ENCODE peak calls at places on chromosomes 12 and 14, in five cellular contexts. One of them, this sample, is unnamed.

GRCh38 chr14:26286806-26287205 is 311.0 kb downstream of the NOVA1 start:
- DNase-seq in HCT116: no peak
- DNase-seq in WERI-Rb-1: no peak
- DNase-seq in pancreas: no peak
- DNase-seq in uterus: no peak
- DNase-seq in this sample: no peak

GRCh38 chr12:104345234-104346066 is 41.9 kb downstream of the EID3 start:
- DNase-seq in HCT116: no peak
- DNase-seq in WERI-Rb-1: no peak
- DNase-seq in pancreas: no peak
- DNase-seq in uterus: no peak
- DNase-seq in this sample: no peak

GRCh38 chr12:126899926-126900792 is 1366.8 kb upstream of the TMEM132C start:
- DNase-seq in HCT116: no peak
- DNase-seq in WERI-Rb-1: no peak
- DNase-seq in pancreas: no peak
- DNase-seq in uterus: no peak
- DNase-seq in this sample: no peak

GRCh38 chr12:32502693-32503510 is 103.5 kb downstream of the FGD4 start:
- DNase-seq in HCT116: no peak
- DNase-seq in WERI-Rb-1: no peak
- DNase-seq in pancreas: no peak
- DNase-seq in uterus: no peak
- DNase-seq in this sample: no peak

GRCh38 chr12:62191747-62192485 is 68.3 kb upstream of the USP15 start:
- DNase-seq in HCT116: no peak
- DNase-seq in WERI-Rb-1: peak; percentile 60
- DNase-seq in pancreas: peak; percentile 15
- DNase-seq in uterus: peak; percentile 13
- DNase-seq in this sample: no peak

GRCh38 chr12:111395557-111396187 is 10.1 kb upstream of the SH2B3 start:
- DNase-seq in HCT116: no peak
- DNase-seq in WERI-Rb-1: no peak
- DNase-seq in pancreas: no peak
- DNase-seq in uterus: no peak
- DNase-seq in this sample: no peak

GRCh38 chr12:27331299-27331926 is 1.2 kb upstream of the BMAL2 start:
- DNase-seq in HCT116: peak; percentile 66
- DNase-seq in WERI-Rb-1: no peak
- DNase-seq in pancreas: no peak
- DNase-seq in uterus: no peak
- DNase-seq in this sample: no peak

GRCh38 chr14:45251912-45252311 is 1.1 kb downstream of the MIS18BP1 start:
- DNase-seq in HCT116: no peak
- DNase-seq in WERI-Rb-1: no peak
- DNase-seq in pancreas: no peak
- DNase-seq in uterus: no peak
- DNase-seq in this sample: no peak

GRCh38 chr12:113179023-113179422 is 6.3 kb downstream of the DDX54 start:
- DNase-seq in HCT116: no peak
- DNase-seq in WERI-Rb-1: no peak
- DNase-seq in pancreas: no peak
- DNase-seq in uterus: no peak
- DNase-seq in this sample: no peak

GRCh38 chr12:13196302-13196921 is at the start of gene EMP1:
- DNase-seq in HCT116: peak; percentile 98
- DNase-seq in WERI-Rb-1: no peak
- DNase-seq in pancreas: peak; percentile 86
- DNase-seq in uterus: peak; percentile 96
- DNase-seq in this sample: peak; percentile 40

GRCh38 chr12:121442028-121442948 is 42.4 kb downstream of the RNF34 start:
- DNase-seq in HCT116: no peak
- DNase-seq in WERI-Rb-1: no peak
- DNase-seq in pancreas: no peak
- DNase-seq in uterus: no peak
- DNase-seq in this sample: no peak

GRCh38 chr14:22565391-22565945 is 23.6 kb downstream of the DAD1 start:
- DNase-seq in HCT116: no peak
- DNase-seq in WERI-Rb-1: no peak
- DNase-seq in pancreas: no peak
- DNase-seq in uterus: no peak
- DNase-seq in this sample: peak; percentile 42

GRCh38 chr14:80445605-80446004 is 234.3 kb upstream of the DIO2 start:
- DNase-seq in HCT116: no peak
- DNase-seq in WERI-Rb-1: no peak
- DNase-seq in pancreas: no peak
- DNase-seq in uterus: no peak
- DNase-seq in this sample: no peak

GRCh38 chr14:20539906-20540305 is 20.9 kb downstream of the RNASE9 start:
- DNase-seq in HCT116: no peak
- DNase-seq in WERI-Rb-1: no peak
- DNase-seq in pancreas: no peak
- DNase-seq in uterus: no peak
- DNase-seq in this sample: no peak

GRCh38 chr12:123106640-123107359 is 44.1 kb downstream of the PITPNM2 start:
- DNase-seq in HCT116: no peak
- DNase-seq in WERI-Rb-1: no peak
- DNase-seq in pancreas: no peak
- DNase-seq in uterus: no peak
- DNase-seq in this sample: peak; percentile 85

GRCh38 chr14:64970776-64971451 is 1.2 kb downstream of the RAB15 start:
- DNase-seq in HCT116: no peak
- DNase-seq in WERI-Rb-1: no peak
- DNase-seq in pancreas: no peak
- DNase-seq in uterus: no peak
- DNase-seq in this sample: no peak

GRCh38 chr12:46389130-46389616 is 16.6 kb upstream of the SLC38A2 start:
- DNase-seq in HCT116: no peak
- DNase-seq in WERI-Rb-1: no peak
- DNase-seq in pancreas: no peak
- DNase-seq in uterus: no peak
- DNase-seq in this sample: no peak

GRCh38 chr12:581321-581720 is 81.9 kb downstream of the NINJ2 start:
- DNase-seq in HCT116: no peak
- DNase-seq in WERI-Rb-1: no peak
- DNase-seq in pancreas: no peak
- DNase-seq in uterus: no peak
- DNase-seq in this sample: no peak

GRCh38 chr12:2475984-2476383 is 318.8 kb upstream of the FKBP4 start:
- DNase-seq in HCT116: no peak
- DNase-seq in WERI-Rb-1: peak; percentile 86
- DNase-seq in pancreas: no peak
- DNase-seq in uterus: no peak
- DNase-seq in this sample: no peak

GRCh38 chr14:22594156-22594716 is 3.9 kb upstream of the ABHD4 start:
- DNase-seq in HCT116: no peak
- DNase-seq in WERI-Rb-1: no peak
- DNase-seq in pancreas: no peak
- DNase-seq in uterus: no peak
- DNase-seq in this sample: no peak

GRCh38 chr14:73008501-73008900 is 18.4 kb downstream of the ZFYVE1 start:
- DNase-seq in HCT116: no peak
- DNase-seq in WERI-Rb-1: no peak
- DNase-seq in pancreas: no peak
- DNase-seq in uterus: no peak
- DNase-seq in this sample: no peak

GRCh38 chr12:110853856-110854255 is 7.1 kb downstream of the CCDC63 start:
- DNase-seq in HCT116: no peak
- DNase-seq in WERI-Rb-1: no peak
- DNase-seq in pancreas: no peak
- DNase-seq in uterus: no peak
- DNase-seq in this sample: no peak

GRCh38 chr12:106918746-106919145 is 37.0 kb upstream of the TMEM263 start:
- DNase-seq in HCT116: peak; percentile 6
- DNase-seq in WERI-Rb-1: peak; percentile 26
- DNase-seq in pancreas: no peak
- DNase-seq in uterus: no peak
- DNase-seq in this sample: no peak

GRCh38 chr12:12723681-12724420 is 6.7 kb downstream of the CDKN1B start:
- DNase-seq in HCT116: no peak
- DNase-seq in WERI-Rb-1: no peak
- DNase-seq in pancreas: peak; percentile 42
- DNase-seq in uterus: peak; percentile 53
- DNase-seq in this sample: peak; percentile 73

GRCh38 chr12:3218150-3218845 is 141.1 kb downstream of the TSPAN9 start:
- DNase-seq in HCT116: no peak
- DNase-seq in WERI-Rb-1: peak; percentile 57
- DNase-seq in pancreas: peak; percentile 40
- DNase-seq in uterus: peak; percentile 90
- DNase-seq in this sample: no peak

GRCh38 chr12:98645572-98646067 is 530 bp downstream of the APAF1 start:
- DNase-seq in HCT116: no peak
- DNase-seq in WERI-Rb-1: peak; percentile 27
- DNase-seq in pancreas: no peak
- DNase-seq in uterus: no peak
- DNase-seq in this sample: peak; percentile 61

GRCh38 chr12:14948672-14949071 is 10.3 kb upstream of the ERP27 start:
- DNase-seq in HCT116: no peak
- DNase-seq in WERI-Rb-1: no peak
- DNase-seq in pancreas: no peak
- DNase-seq in uterus: peak; percentile 56
- DNase-seq in this sample: peak; percentile 67

GRCh38 chr12:86837246-86837645 is 581.1 kb upstream of the MGAT4C start:
- DNase-seq in HCT116: no peak
- DNase-seq in WERI-Rb-1: no peak
- DNase-seq in pancreas: no peak
- DNase-seq in uterus: no peak
- DNase-seq in this sample: no peak

GRCh38 chr12:125018356-125018755 is 24.9 kb downstream of the BRI3BP start:
- DNase-seq in HCT116: no peak
- DNase-seq in WERI-Rb-1: no peak
- DNase-seq in pancreas: no peak
- DNase-seq in uterus: no peak
- DNase-seq in this sample: no peak

GRCh38 chr14:104220225-104221070 is 82.1 kb downstream of the KIF26A start:
- DNase-seq in HCT116: no peak
- DNase-seq in WERI-Rb-1: peak; percentile 87
- DNase-seq in pancreas: no peak
- DNase-seq in uterus: no peak
- DNase-seq in this sample: no peak

GRCh38 chr14:93107383-93107782 is 8.3 kb downstream of the ITPK1 start:
- DNase-seq in HCT116: no peak
- DNase-seq in WERI-Rb-1: no peak
- DNase-seq in pancreas: no peak
- DNase-seq in uterus: no peak
- DNase-seq in this sample: peak; percentile 78
- H3K27ac ChIP-seq in HCT116: no peak overlapping the region
- H3K27ac ChIP-seq in WERI-Rb-1: no peak overlapping the region
- H3K27ac ChIP-seq in pancreas: peak overlapping the region; percentile 8
- H3K27ac ChIP-seq in uterus: no peak overlapping the region
- H3K27ac ChIP-seq in this sample: peak overlapping the region; percentile 88

GRCh38 chr12:89205517-89205916 is 146.8 kb downstream of the DUSP6 start:
- DNase-seq in HCT116: no peak
- DNase-seq in WERI-Rb-1: no peak
- DNase-seq in pancreas: no peak
- DNase-seq in uterus: no peak
- DNase-seq in this sample: no peak
- H3K27ac ChIP-seq in HCT116: no peak overlapping the region
- H3K27ac ChIP-seq in WERI-Rb-1: no peak overlapping the region
- H3K27ac ChIP-seq in pancreas: no peak overlapping the region
- H3K27ac ChIP-seq in uterus: no peak overlapping the region
- H3K27ac ChIP-seq in this sample: no peak overlapping the region

GRCh38 chr14:93083898-93084297 is 31.8 kb downstream of the ITPK1 start:
- DNase-seq in HCT116: no peak
- DNase-seq in WERI-Rb-1: no peak
- DNase-seq in pancreas: no peak
- DNase-seq in uterus: no peak
- DNase-seq in this sample: no peak

GRCh38 chr14:93084402-93084801 is 31.3 kb downstream of the ITPK1 start:
- DNase-seq in HCT116: no peak
- DNase-seq in WERI-Rb-1: no peak
- DNase-seq in pancreas: no peak
- DNase-seq in uterus: no peak
- DNase-seq in this sample: no peak

GRCh38 chr14:93085916-93086315 is 29.8 kb downstream of the ITPK1 start:
- DNase-seq in HCT116: no peak
- DNase-seq in WERI-Rb-1: peak; percentile 74
- DNase-seq in pancreas: no peak
- DNase-seq in uterus: no peak
- DNase-seq in this sample: no peak

GRCh38 chr14:93086441-93087055 is 29.2 kb downstream of the ITPK1 start:
- DNase-seq in HCT116: no peak
- DNase-seq in WERI-Rb-1: no peak
- DNase-seq in pancreas: no peak
- DNase-seq in uterus: no peak
- DNase-seq in this sample: no peak

GRCh38 chr14:93084866-93085857 is 30.6 kb downstream of the ITPK1 start:
- DNase-seq in HCT116: no peak
- DNase-seq in WERI-Rb-1: no peak
- DNase-seq in pancreas: no peak
- DNase-seq in uterus: no peak
- DNase-seq in this sample: no peak
- H3K27ac ChIP-seq in HCT116: no peak overlapping the region
- H3K27ac ChIP-seq in WERI-Rb-1: peak overlapping the region; percentile 58
- H3K27ac ChIP-seq in pancreas: no peak overlapping the region
- H3K27ac ChIP-seq in uterus: peak overlapping the region; percentile 67
- H3K27ac ChIP-seq in this sample: no peak overlapping the region

GRCh38 chr14:61227893-61228591 is 53.1 kb downstream of the TMEM30B start:
- DNase-seq in HCT116: no peak
- DNase-seq in WERI-Rb-1: no peak
- DNase-seq in pancreas: no peak
- DNase-seq in uterus: no peak
- DNase-seq in this sample: no peak
- H3K27ac ChIP-seq in HCT116: no peak overlapping the region
- H3K27ac ChIP-seq in WERI-Rb-1: no peak overlapping the region
- H3K27ac ChIP-seq in pancreas: no peak overlapping the region
- H3K27ac ChIP-seq in uterus: no peak overlapping the region
- H3K27ac ChIP-seq in this sample: no peak overlapping the region

GRCh38 chr14:92609955-92610354 is 96.4 kb downstream of the RIN3 start:
- DNase-seq in HCT116: no peak
- DNase-seq in WERI-Rb-1: no peak
- DNase-seq in pancreas: no peak
- DNase-seq in uterus: no peak
- DNase-seq in this sample: no peak

GRCh38 chr14:92610849-92611271 is 97.3 kb downstream of the RIN3 start:
- DNase-seq in HCT116: no peak
- DNase-seq in WERI-Rb-1: no peak
- DNase-seq in pancreas: no peak
- DNase-seq in uterus: no peak
- DNase-seq in this sample: peak; percentile 54

GRCh38 chr14:92607702-92608429 is 94.3 kb downstream of the RIN3 start:
- DNase-seq in HCT116: no peak
- DNase-seq in WERI-Rb-1: no peak
- DNase-seq in pancreas: no peak
- DNase-seq in uterus: no peak
- DNase-seq in this sample: no peak

GRCh38 chr14:92605274-92605940 is 91.8 kb downstream of the RIN3 start:
- DNase-seq in HCT116: no peak
- DNase-seq in WERI-Rb-1: no peak
- DNase-seq in pancreas: no peak
- DNase-seq in uterus: no peak
- DNase-seq in this sample: no peak

DNA sequence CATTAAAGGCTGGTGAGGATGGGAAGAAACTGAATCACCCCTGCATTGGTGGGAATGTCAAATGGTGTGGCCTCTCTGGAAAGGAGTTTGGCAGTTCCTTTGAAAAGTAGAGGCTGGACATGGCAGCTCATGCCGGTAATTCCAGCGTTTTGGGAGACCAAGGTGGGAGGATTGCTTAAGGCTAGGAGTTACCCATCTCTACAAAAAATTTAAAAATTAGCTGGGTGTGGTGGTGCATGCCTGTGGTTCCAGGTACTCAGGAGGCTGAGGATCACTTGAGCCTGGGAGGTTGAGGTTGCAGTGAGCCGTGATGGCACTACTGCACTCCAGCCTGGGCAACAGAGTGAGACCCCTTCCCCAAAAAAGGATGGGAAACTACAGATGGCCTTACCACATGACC is 93.7 kb downstream of the RIN3 start:
- DNase-seq in HCT116: no peak
- DNase-seq in WERI-Rb-1: no peak
- DNase-seq in pancreas: no peak
- DNase-seq in uterus: no peak
- DNase-seq in this sample: no peak
- H3K27ac ChIP-seq in HCT116: no peak overlapping the region
- H3K27ac ChIP-seq in WERI-Rb-1: no peak overlapping the region
- H3K27ac ChIP-seq in pancreas: no peak overlapping the region
- H3K27ac ChIP-seq in uterus: no peak overlapping the region
- H3K27ac ChIP-seq in this sample: peak overlapping the region; percentile 65